ENCODE peak calls at places on chromosomes 7 and 10, in six cellular contexts. One of them, this sample, is unnamed.
A peak's percentile ranks its signal among the peaks of the same experiment; 100 is the strongest.

GRCh38 chr10:52077796-52078195 is 236.3 kb upstream of the DKK1 start:
- DNase-seq in CD8-positive, alpha-beta T cell: no peak
- DNase-seq in RWPE1: no peak
- DNase-seq in heart left ventricle: no peak
- DNase-seq in A673: no peak
- DNase-seq in GM23338: no peak
- DNase-seq in this sample: no peak

GRCh38 chr7:144027974-144028373 is 20.8 kb upstream of the OR2A5 start:
- DNase-seq in heart left ventricle: no peak
- DNase-seq in CD8-positive, alpha-beta T cell: no peak
- DNase-seq in A673: no peak
- DNase-seq in GM23338: no peak
- DNase-seq in RWPE1: no peak
- DNase-seq in this sample: no peak

GRCh38 chr10:71545001-71545400 is 148.3 kb downstream of the CDH23 start:
- DNase-seq in GM23338: no peak
- DNase-seq in heart left ventricle: no peak
- DNase-seq in CD8-positive, alpha-beta T cell: no peak
- DNase-seq in A673: no peak
- DNase-seq in RWPE1: no peak
- DNase-seq in this sample: no peak

GRCh38 chr10:87803831-87804230 is 14.2 kb downstream of the ATAD1 start:
- DNase-seq in CD8-positive, alpha-beta T cell: no peak
- DNase-seq in A673: no peak
- DNase-seq in RWPE1: no peak
- DNase-seq in heart left ventricle: no peak
- DNase-seq in GM23338: no peak
- DNase-seq in this sample: no peak

GRCh38 chr7:142813262-142813661 is 41.6 kb upstream of the EPHB6 start:
- DNase-seq in RWPE1: peak; percentile 30
- DNase-seq in heart left ventricle: no peak
- DNase-seq in A673: no peak
- DNase-seq in GM23338: peak; percentile 86
- DNase-seq in CD8-positive, alpha-beta T cell: no peak
- DNase-seq in this sample: peak; percentile 65

GRCh38 chr10:63976538-63976937 is 455.3 kb downstream of the REEP3 start:
- DNase-seq in heart left ventricle: no peak
- DNase-seq in CD8-positive, alpha-beta T cell: no peak
- DNase-seq in GM23338: peak; percentile 82
- DNase-seq in A673: peak; percentile 62
- DNase-seq in RWPE1: peak; percentile 11
- DNase-seq in this sample: no peak

GRCh38 chr7:17758008-17758407 is 182.3 kb downstream of the SNX13 start:
- DNase-seq in GM23338: no peak
- DNase-seq in A673: no peak
- DNase-seq in RWPE1: no peak
- DNase-seq in CD8-positive, alpha-beta T cell: no peak
- DNase-seq in heart left ventricle: no peak
- DNase-seq in this sample: no peak

GRCh38 chr10:62373995-62374861 is at the start of gene ZNF365:
- DNase-seq in A673: peak; percentile 61
- DNase-seq in RWPE1: peak; percentile 50
- DNase-seq in heart left ventricle: peak; percentile 17
- DNase-seq in CD8-positive, alpha-beta T cell: peak; percentile 18
- DNase-seq in GM23338: peak; percentile 78
- DNase-seq in this sample: no peak

GRCh38 chr7:134712196-134712595 is 65.5 kb downstream of the BPGM start:
- DNase-seq in GM23338: no peak
- DNase-seq in CD8-positive, alpha-beta T cell: no peak
- DNase-seq in A673: no peak
- DNase-seq in RWPE1: no peak
- DNase-seq in heart left ventricle: no peak
- DNase-seq in this sample: no peak

GRCh38 chr10:132192076-132192975 is 5.6 kb downstream of the DPYSL4 start:
- DNase-seq in GM23338: no peak
- DNase-seq in A673: no peak
- DNase-seq in heart left ventricle: no peak
- DNase-seq in CD8-positive, alpha-beta T cell: no peak
- DNase-seq in RWPE1: no peak
- DNase-seq in this sample: no peak

GRCh38 chr10:13268310-13268709 is 31.6 kb downstream of the PHYH start:
- DNase-seq in heart left ventricle: no peak
- DNase-seq in CD8-positive, alpha-beta T cell: no peak
- DNase-seq in A673: no peak
- DNase-seq in GM23338: no peak
- DNase-seq in RWPE1: no peak
- DNase-seq in this sample: no peak

GRCh38 chr10:88964360-88964759 is 11.8 kb upstream of the ACTA2 start:
- DNase-seq in RWPE1: no peak
- DNase-seq in CD8-positive, alpha-beta T cell: no peak
- DNase-seq in GM23338: no peak
- DNase-seq in A673: no peak
- DNase-seq in heart left ventricle: no peak
- DNase-seq in this sample: no peak

GRCh38 chr10:9786101-9786500 is 1231.6 kb upstream of the CELF2 start:
- DNase-seq in heart left ventricle: no peak
- DNase-seq in A673: no peak
- DNase-seq in GM23338: no peak
- DNase-seq in CD8-positive, alpha-beta T cell: no peak
- DNase-seq in RWPE1: peak; percentile 19
- DNase-seq in this sample: peak; percentile 33

GRCh38 chr7:103343758-103344452 is 662 bp downstream of the DNAJC2 start:
- DNase-seq in GM23338: peak; percentile 55
- DNase-seq in CD8-positive, alpha-beta T cell: no peak
- DNase-seq in RWPE1: peak; percentile 30
- DNase-seq in heart left ventricle: no peak
- DNase-seq in A673: peak; percentile 29
- DNase-seq in this sample: no peak

GRCh38 chr10:76297787-76298281 is 866.4 kb downstream of the LRMDA start:
- DNase-seq in RWPE1: no peak
- DNase-seq in GM23338: no peak
- DNase-seq in A673: no peak
- DNase-seq in heart left ventricle: no peak
- DNase-seq in CD8-positive, alpha-beta T cell: no peak
- DNase-seq in this sample: no peak

GRCh38 chr7:30906520-30907240 is 5.0 kb upstream of the AQP1 start:
- DNase-seq in RWPE1: peak; percentile 27
- DNase-seq in heart left ventricle: no peak
- DNase-seq in GM23338: no peak
- DNase-seq in CD8-positive, alpha-beta T cell: no peak
- DNase-seq in A673: no peak
- DNase-seq in this sample: no peak

GRCh38 chr7:103690576-103690975 is 244.6 kb upstream of the SLC26A5 start:
- DNase-seq in heart left ventricle: no peak
- DNase-seq in GM23338: no peak
- DNase-seq in RWPE1: no peak
- DNase-seq in A673: no peak
- DNase-seq in CD8-positive, alpha-beta T cell: no peak
- DNase-seq in this sample: no peak

GRCh38 chr10:50624866-50625491 is 1.2 kb upstream of the SGMS1 start:
- DNase-seq in A673: peak; percentile 78
- DNase-seq in GM23338: peak; percentile 84
- DNase-seq in CD8-positive, alpha-beta T cell: peak; percentile 40
- DNase-seq in RWPE1: peak; percentile 58
- DNase-seq in heart left ventricle: peak; percentile 86
- DNase-seq in this sample: no peak

GRCh38 chr10:7491230-7491629 is 80.4 kb upstream of the SFMBT2 start:
- DNase-seq in RWPE1: no peak
- DNase-seq in CD8-positive, alpha-beta T cell: no peak
- DNase-seq in A673: no peak
- DNase-seq in heart left ventricle: no peak
- DNase-seq in GM23338: no peak
- DNase-seq in this sample: no peak

GRCh38 chr10:44827431-44828006 is 83.6 kb upstream of the TMEM72 start:
- DNase-seq in A673: no peak
- DNase-seq in CD8-positive, alpha-beta T cell: no peak
- DNase-seq in RWPE1: no peak
- DNase-seq in GM23338: no peak
- DNase-seq in heart left ventricle: no peak
- DNase-seq in this sample: no peak

GRCh38 chr10:95793401-95794045 is 37.6 kb downstream of the ENTPD1 start:
- DNase-seq in heart left ventricle: no peak
- DNase-seq in GM23338: no peak
- DNase-seq in RWPE1: no peak
- DNase-seq in CD8-positive, alpha-beta T cell: no peak
- DNase-seq in A673: no peak
- DNase-seq in this sample: no peak

DNA sequence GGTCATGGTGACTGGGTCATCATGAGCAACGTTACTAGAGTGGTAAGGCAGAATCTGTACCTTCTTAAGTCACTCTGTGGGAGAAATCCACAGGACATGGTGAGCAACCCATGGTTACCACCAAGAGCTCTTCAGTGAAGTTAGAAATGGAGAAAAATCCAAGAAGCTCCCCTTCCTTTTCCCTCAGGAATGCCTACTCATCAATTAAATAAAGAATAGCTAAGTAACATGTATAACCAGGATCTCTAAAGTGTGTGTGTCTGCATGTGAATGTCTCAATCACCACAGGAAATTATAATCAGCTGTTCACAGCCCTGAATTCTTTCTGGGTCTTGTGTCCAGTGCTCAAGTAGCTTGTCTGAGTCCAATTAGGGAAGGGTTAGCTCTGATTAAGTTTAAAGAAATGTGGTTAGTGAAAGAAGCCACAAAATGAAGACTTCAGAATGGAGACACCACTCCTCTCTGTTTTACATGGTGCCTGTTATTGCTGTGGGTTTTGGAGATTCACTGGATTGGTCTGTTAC is 73.2 kb downstream of the SEM1 start:
- DNase-seq in RWPE1: no peak
- DNase-seq in GM23338: no peak
- DNase-seq in CD8-positive, alpha-beta T cell: no peak
- DNase-seq in A673: no peak
- DNase-seq in heart left ventricle: no peak
- DNase-seq in this sample: no peak
- H3K27ac ChIP-seq in RWPE1: no peak overlapping the region
- H3K27ac ChIP-seq in GM23338: no peak overlapping the region
- H3K27ac ChIP-seq in CD8-positive, alpha-beta T cell: no peak overlapping the region
- H3K27ac ChIP-seq in A673: no peak overlapping the region
- H3K27ac ChIP-seq in heart left ventricle: no peak overlapping the region
- H3K27ac ChIP-seq in this sample: no peak overlapping the region

DNA sequence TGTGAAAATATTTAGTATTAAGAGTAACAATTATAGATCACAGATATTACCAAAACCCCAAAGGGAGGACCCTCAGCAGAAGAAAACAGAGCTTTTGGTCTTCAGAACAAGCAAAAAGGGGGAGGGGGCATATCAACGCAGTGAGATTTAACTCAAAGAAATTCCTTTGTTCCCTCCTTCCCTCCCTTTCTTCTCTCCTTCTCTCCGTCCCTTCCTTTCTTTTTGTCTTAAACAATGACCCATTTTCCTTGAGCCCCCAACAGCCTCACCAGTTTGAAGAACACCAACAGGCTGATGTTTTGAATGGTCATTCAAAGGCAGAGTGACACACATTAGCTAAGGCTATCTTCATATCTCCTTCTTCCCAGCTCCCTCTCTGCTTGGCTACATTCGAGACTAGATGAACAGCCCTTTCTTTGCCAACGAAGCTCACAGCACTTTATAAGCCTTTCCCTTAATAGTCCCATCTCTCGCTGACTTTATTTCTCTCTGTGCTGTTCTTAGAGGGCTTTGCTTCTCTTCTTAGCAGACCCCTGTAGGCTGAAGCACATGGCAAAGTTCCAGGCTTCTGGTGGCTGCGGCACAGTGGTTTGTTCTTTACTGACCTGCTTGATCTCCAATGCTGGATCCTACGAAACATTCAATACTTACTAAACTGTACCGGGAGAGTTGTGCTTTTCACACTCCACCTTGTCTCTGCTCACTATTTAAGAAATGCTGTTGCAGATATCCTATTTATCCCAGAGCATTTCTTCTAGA is 75.6 kb upstream of the KCNIP2 start:
- DNase-seq in A673: no peak
- DNase-seq in CD8-positive, alpha-beta T cell: no peak
- DNase-seq in GM23338: peak; percentile 64
- DNase-seq in heart left ventricle: no peak
- DNase-seq in RWPE1: no peak
- DNase-seq in this sample: no peak
- H3K27ac ChIP-seq in A673: no peak overlapping the region
- H3K27ac ChIP-seq in CD8-positive, alpha-beta T cell: no peak overlapping the region
- H3K27ac ChIP-seq in GM23338: peak overlapping the region; percentile 62
- H3K27ac ChIP-seq in heart left ventricle: no peak overlapping the region
- H3K27ac ChIP-seq in RWPE1: no peak overlapping the region
- H3K27ac ChIP-seq in this sample: no peak overlapping the region

GRCh38 chr7:64045301-64046040 is at the start of gene ZNF727:
- DNase-seq in heart left ventricle: peak; percentile 81
- DNase-seq in GM23338: no peak
- DNase-seq in RWPE1: no peak
- DNase-seq in CD8-positive, alpha-beta T cell: peak; percentile 10
- DNase-seq in A673: no peak
- DNase-seq in this sample: no peak

DNA sequence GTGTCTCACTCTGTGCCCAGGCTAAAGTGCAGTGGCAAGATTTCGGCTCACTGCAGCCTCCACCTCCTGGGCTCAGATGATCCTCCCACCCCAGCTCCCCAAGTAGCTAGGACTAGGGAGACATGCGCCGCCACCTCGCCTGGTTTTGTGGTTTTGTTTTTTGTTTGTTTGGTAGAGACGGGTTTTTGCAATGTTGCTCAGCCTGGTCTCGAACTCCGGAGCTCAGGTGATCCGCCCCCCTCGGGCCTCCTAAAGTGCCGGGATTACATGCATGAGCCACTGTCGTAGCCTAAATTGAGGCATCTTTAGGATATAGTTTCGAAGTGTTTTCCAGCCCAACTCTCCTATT is 781 bp downstream of the ZNF727 start:
- DNase-seq in heart left ventricle: no peak
- DNase-seq in CD8-positive, alpha-beta T cell: no peak
- DNase-seq in A673: no peak
- DNase-seq in RWPE1: no peak
- DNase-seq in GM23338: no peak
- DNase-seq in this sample: no peak
- H3K27ac ChIP-seq in heart left ventricle: peak overlapping the region; percentile 83
- H3K27ac ChIP-seq in CD8-positive, alpha-beta T cell: no peak overlapping the region
- H3K27ac ChIP-seq in A673: no peak overlapping the region
- H3K27ac ChIP-seq in RWPE1: no peak overlapping the region
- H3K27ac ChIP-seq in GM23338: no peak overlapping the region
- H3K27ac ChIP-seq in this sample: no peak overlapping the region

GRCh38 chr10:6328708-6329423 is 126.1 kb downstream of the PFKFB3 start:
- DNase-seq in GM23338: no peak
- DNase-seq in CD8-positive, alpha-beta T cell: no peak
- DNase-seq in heart left ventricle: no peak
- DNase-seq in RWPE1: no peak
- DNase-seq in A673: no peak
- DNase-seq in this sample: no peak
- H3K27ac ChIP-seq in GM23338: no peak overlapping the region
- H3K27ac ChIP-seq in CD8-positive, alpha-beta T cell: no peak overlapping the region
- H3K27ac ChIP-seq in heart left ventricle: no peak overlapping the region
- H3K27ac ChIP-seq in RWPE1: no peak overlapping the region
- H3K27ac ChIP-seq in A673: no peak overlapping the region
- H3K27ac ChIP-seq in this sample: no peak overlapping the region

DNA sequence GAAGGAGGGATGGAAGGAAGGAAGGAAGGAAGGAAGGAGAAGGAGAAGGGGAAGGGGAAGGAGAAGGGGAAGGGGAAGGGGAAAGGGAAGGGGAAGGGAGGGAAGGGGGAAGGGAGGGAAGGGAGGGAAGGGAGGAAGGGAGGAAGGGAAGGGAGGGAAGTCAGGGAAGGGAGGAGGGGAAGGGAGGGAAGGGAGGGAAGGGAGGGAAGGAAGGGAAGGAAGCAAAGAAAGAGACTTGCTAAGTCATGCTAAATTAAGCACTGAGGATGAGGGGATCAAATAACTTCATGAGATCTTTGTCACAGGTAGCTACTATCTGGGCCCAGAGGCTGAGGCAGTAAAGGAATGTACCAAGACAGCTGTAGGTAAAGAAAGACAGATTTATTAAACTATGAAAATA is 116.4 kb downstream of the TRIL start:
- DNase-seq in heart left ventricle: no peak
- DNase-seq in CD8-positive, alpha-beta T cell: no peak
- DNase-seq in RWPE1: no peak
- DNase-seq in GM23338: no peak
- DNase-seq in A673: no peak
- DNase-seq in this sample: no peak
- H3K27ac ChIP-seq in heart left ventricle: no peak overlapping the region
- H3K27ac ChIP-seq in CD8-positive, alpha-beta T cell: no peak overlapping the region
- H3K27ac ChIP-seq in RWPE1: no peak overlapping the region
- H3K27ac ChIP-seq in GM23338: no peak overlapping the region
- H3K27ac ChIP-seq in A673: no peak overlapping the region
- H3K27ac ChIP-seq in this sample: no peak overlapping the region